ENCODE peak calls at places on chromosomes 6 and 20, in six cellular contexts. One of them, this sample, is unnamed.

GRCh38 chr6:140915001-140915950 is 1217.4 kb upstream of the GJE1 start:
- DNase-seq in stimulated activated CD8-positive, alpha-beta memory T cell treated with anti-CD3 and anti-CD28 coated beads, Interleukin-4, amount 100 ng/mL, for 4 hours: no peak
- DNase-seq in foreskin fibroblast: no peak
- DNase-seq in AG08395: no peak
- DNase-seq in SJSA1: no peak
- DNase-seq in endothelial cell: no peak
- DNase-seq in this sample: no peak

GRCh38 chr20:33392016-33392415 is 9.3 kb downstream of the CDK5RAP1 start:
- DNase-seq in stimulated activated CD8-positive, alpha-beta memory T cell treated with anti-CD3 and anti-CD28 coated beads, Interleukin-4, amount 100 ng/mL, for 4 hours: no peak
- DNase-seq in foreskin fibroblast: peak; percentile 56
- DNase-seq in AG08395: peak; percentile 96
- DNase-seq in SJSA1: peak; percentile 76
- DNase-seq in endothelial cell: no peak
- DNase-seq in this sample: no peak

GRCh38 chr6:11320914-11321549 is 88.6 kb upstream of the NEDD9 start:
- DNase-seq in stimulated activated CD8-positive, alpha-beta memory T cell treated with anti-CD3 and anti-CD28 coated beads, Interleukin-4, amount 100 ng/mL, for 4 hours: no peak
- DNase-seq in foreskin fibroblast: no peak
- DNase-seq in AG08395: no peak
- DNase-seq in SJSA1: no peak
- DNase-seq in endothelial cell: no peak
- DNase-seq in this sample: no peak

GRCh38 chr6:166933396-166933795 is 23.0 kb downstream of the RNASET2 start:
- DNase-seq in stimulated activated CD8-positive, alpha-beta memory T cell treated with anti-CD3 and anti-CD28 coated beads, Interleukin-4, amount 100 ng/mL, for 4 hours: no peak
- DNase-seq in foreskin fibroblast: no peak
- DNase-seq in AG08395: no peak
- DNase-seq in SJSA1: no peak
- DNase-seq in endothelial cell: no peak
- DNase-seq in this sample: no peak

GRCh38 chr6:31478186-31478950 is 19.6 kb upstream of the MICB start:
- DNase-seq in stimulated activated CD8-positive, alpha-beta memory T cell treated with anti-CD3 and anti-CD28 coated beads, Interleukin-4, amount 100 ng/mL, for 4 hours: no peak
- DNase-seq in foreskin fibroblast: no peak
- DNase-seq in AG08395: no peak
- DNase-seq in SJSA1: no peak
- DNase-seq in endothelial cell: no peak
- DNase-seq in this sample: no peak

GRCh38 chr6:6766230-6766905 is 177.8 kb downstream of the LY86 start:
- DNase-seq in stimulated activated CD8-positive, alpha-beta memory T cell treated with anti-CD3 and anti-CD28 coated beads, Interleukin-4, amount 100 ng/mL, for 4 hours: no peak
- DNase-seq in foreskin fibroblast: no peak
- DNase-seq in AG08395: no peak
- DNase-seq in SJSA1: no peak
- DNase-seq in endothelial cell: no peak
- DNase-seq in this sample: no peak

GRCh38 chr6:41278699-41279405 is 7.6 kb downstream of the TREM1 start:
- DNase-seq in stimulated activated CD8-positive, alpha-beta memory T cell treated with anti-CD3 and anti-CD28 coated beads, Interleukin-4, amount 100 ng/mL, for 4 hours: peak; percentile 20
- DNase-seq in foreskin fibroblast: peak; percentile 26
- DNase-seq in AG08395: no peak
- DNase-seq in SJSA1: peak; percentile 57
- DNase-seq in endothelial cell: peak; percentile 71
- DNase-seq in this sample: no peak

GRCh38 chr6:70375882-70376281 is 37.4 kb upstream of the FAM135A start:
- DNase-seq in stimulated activated CD8-positive, alpha-beta memory T cell treated with anti-CD3 and anti-CD28 coated beads, Interleukin-4, amount 100 ng/mL, for 4 hours: no peak
- DNase-seq in foreskin fibroblast: no peak
- DNase-seq in AG08395: no peak
- DNase-seq in SJSA1: no peak
- DNase-seq in endothelial cell: no peak
- DNase-seq in this sample: no peak

GRCh38 chr20:62365814-62366369 is 1.2 kb downstream of the LAMA5 start:
- DNase-seq in stimulated activated CD8-positive, alpha-beta memory T cell treated with anti-CD3 and anti-CD28 coated beads, Interleukin-4, amount 100 ng/mL, for 4 hours: no peak
- DNase-seq in foreskin fibroblast: no peak
- DNase-seq in AG08395: no peak
- DNase-seq in SJSA1: no peak
- DNase-seq in endothelial cell: no peak
- DNase-seq in this sample: peak; percentile 86

GRCh38 chr6:32092760-32093497 is 16.2 kb downstream of the TNXB start:
- DNase-seq in stimulated activated CD8-positive, alpha-beta memory T cell treated with anti-CD3 and anti-CD28 coated beads, Interleukin-4, amount 100 ng/mL, for 4 hours: no peak
- DNase-seq in foreskin fibroblast: no peak
- DNase-seq in AG08395: peak; percentile 67
- DNase-seq in SJSA1: no peak
- DNase-seq in endothelial cell: no peak
- DNase-seq in this sample: no peak

GRCh38 chr20:39850236-39850635 is 838.8 kb downstream of the MAFB start:
- DNase-seq in stimulated activated CD8-positive, alpha-beta memory T cell treated with anti-CD3 and anti-CD28 coated beads, Interleukin-4, amount 100 ng/mL, for 4 hours: no peak
- DNase-seq in foreskin fibroblast: no peak
- DNase-seq in AG08395: no peak
- DNase-seq in SJSA1: no peak
- DNase-seq in endothelial cell: no peak
- DNase-seq in this sample: no peak

GRCh38 chr20:43507150-43508080 is at the start of gene L3MBTL1:
- DNase-seq in stimulated activated CD8-positive, alpha-beta memory T cell treated with anti-CD3 and anti-CD28 coated beads, Interleukin-4, amount 100 ng/mL, for 4 hours: no peak
- DNase-seq in foreskin fibroblast: peak; percentile 28
- DNase-seq in AG08395: peak; percentile 76
- DNase-seq in SJSA1: no peak
- DNase-seq in endothelial cell: peak; percentile 71
- DNase-seq in this sample: peak; percentile 90

GRCh38 chr20:2234788-2235187 is 61.0 kb upstream of the TGM3 start:
- DNase-seq in stimulated activated CD8-positive, alpha-beta memory T cell treated with anti-CD3 and anti-CD28 coated beads, Interleukin-4, amount 100 ng/mL, for 4 hours: no peak
- DNase-seq in foreskin fibroblast: no peak
- DNase-seq in AG08395: peak; percentile 48
- DNase-seq in SJSA1: no peak
- DNase-seq in endothelial cell: peak; percentile 13
- DNase-seq in this sample: no peak

GRCh38 chr6:10465633-10466499 is 51.0 kb upstream of the TFAP2A start:
- DNase-seq in stimulated activated CD8-positive, alpha-beta memory T cell treated with anti-CD3 and anti-CD28 coated beads, Interleukin-4, amount 100 ng/mL, for 4 hours: no peak
- DNase-seq in foreskin fibroblast: peak; percentile 10
- DNase-seq in AG08395: peak; percentile 41
- DNase-seq in SJSA1: peak; percentile 75
- DNase-seq in endothelial cell: peak; percentile 70
- DNase-seq in this sample: no peak